ENCODE peak calls at places on chromosome 3, in five cellular contexts. M, R, U, Z and X are unnamed samples.
A peak's percentile ranks its signal among the peaks of the same experiment; 100 is the strongest.

GRCh38 chr3:25575001-25575400 is 89.7 kb downstream of the TOP2B start:
- DNase-seq in U (no peak), Z (no peak), M (no peak), R (no peak), X (no peak)

GRCh38 chr3:117016359-117016758 is 306.8 kb downstream of the TUSC7 start:
- DNase-seq in Z (no peak), M (no peak), R (no peak), U (peak; percentile 67), X (no peak)

GRCh38 chr3:52455283-52456168 is at the start of gene NISCH:
- DNase-seq in Z (peak; percentile 22), U (peak; percentile 93), M (peak; percentile 82), R (peak; percentile 67), X (peak; percentile 74)

GRCh38 chr3:31848921-31849320 is 132.1 kb downstream of the OSBPL10 start:
- DNase-seq in M (no peak), R (no peak), Z (no peak), U (no peak), X (no peak)

GRCh38 chr3:90007786-90008499 is 900.5 kb downstream of the EPHA3 start:
- DNase-seq in R (no peak), U (no peak), Z (no peak), M (no peak), X (peak; percentile 11)

GRCh38 chr3:61872077-61872706 is 310.8 kb downstream of the PTPRG start:
- DNase-seq in M (no peak), U (peak; percentile 80), Z (peak; percentile 24), R (no peak), X (no peak)

GRCh38 chr3:14481646-14482036 is 58.5 kb downstream of the GRIP2 start:
- DNase-seq in M (no peak), R (no peak), U (no peak), Z (no peak), X (no peak)

GRCh38 chr3:98188553-98188952 is 22.1 kb downstream of the OR5H15 start:
- DNase-seq in U (peak; percentile 75), Z (no peak), R (peak; percentile 0), M (peak; percentile 56), X (peak; percentile 5)

GRCh38 chr3:71726106-71726505 is 904 bp upstream of the EIF4E3 start:
- DNase-seq in M (no peak), R (no peak), U (no peak), Z (no peak), X (no peak)

GRCh38 chr3:103684956-103685355 is 1250.1 kb downstream of the ZPLD1 start:
- DNase-seq in Z (no peak), R (no peak), U (no peak), M (no peak), X (peak; percentile 94)

GRCh38 chr3:172199850-172200369 is 160.5 kb downstream of the FNDC3B start:
- DNase-seq in U (no peak), M (no peak), Z (no peak), R (no peak), X (no peak)

DNA sequence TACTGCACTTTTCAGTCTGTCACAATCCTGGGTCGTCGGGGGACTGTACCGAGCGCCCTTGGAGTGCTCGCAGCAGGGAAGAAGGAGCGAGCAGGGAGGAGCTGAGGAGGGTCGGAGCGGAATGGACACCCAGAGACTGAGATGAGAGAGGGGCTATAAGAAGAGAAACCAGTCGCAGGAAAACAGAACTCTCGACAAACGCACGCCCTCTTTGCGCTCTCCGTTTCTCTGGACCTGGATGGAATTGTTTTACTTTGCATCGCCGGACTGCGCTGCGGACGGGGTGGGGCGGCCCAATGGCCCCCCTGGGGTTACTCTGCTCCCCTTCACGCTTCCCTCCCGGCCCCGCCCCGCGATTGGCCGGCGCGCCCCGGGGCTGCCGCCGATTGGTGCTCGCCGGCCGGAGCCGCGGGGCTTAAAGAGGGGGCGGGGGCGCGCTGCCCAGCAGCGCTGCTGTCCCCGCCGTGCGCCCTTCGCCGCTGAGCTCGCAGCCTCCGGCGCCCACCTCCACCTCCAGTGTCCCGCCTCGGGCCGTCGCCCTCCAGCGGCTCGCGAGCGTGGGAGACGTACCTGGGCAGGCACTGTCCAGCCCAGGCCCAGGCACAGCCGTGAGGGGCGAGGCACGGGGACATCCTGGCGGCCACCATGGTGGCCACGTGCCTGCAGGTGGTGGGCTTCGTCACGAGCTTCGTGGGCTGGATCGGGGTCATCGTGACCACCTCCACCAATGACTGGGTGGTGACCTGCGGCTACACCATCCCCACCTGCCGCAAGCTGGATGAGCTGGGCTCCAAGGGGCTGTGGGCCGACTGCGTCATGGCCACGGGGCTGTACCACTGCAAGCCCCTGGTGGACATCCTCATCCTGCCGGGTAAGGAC is at the start of gene CLDN11:
- DNase-seq in U (peak; percentile 83), R (no peak), M (peak; percentile 66), Z (peak; percentile 24), X (peak; percentile 33)
- TF ChIP-seq EZH2 in U (peak; percentile 34), R (no peak), M (no peak), Z (no peak), X (no peak)

GRCh38 chr3:129610276-129610675 is 3.8 kb upstream of the PLXND1 start:
- DNase-seq in R (no peak), M (no peak), Z (no peak), U (no peak), X (no peak)
- H3K4me1 ChIP-seq in R (peaks cover 12% of the 10 kb centered on the region), M (peaks cover 3% of the 10 kb centered on the region), Z (peaks cover 58% of the 10 kb centered on the region), U (peaks cover 30% of the 10 kb centered on the region), X (peaks cover 19% of the 10 kb centered on the region)

DNA sequence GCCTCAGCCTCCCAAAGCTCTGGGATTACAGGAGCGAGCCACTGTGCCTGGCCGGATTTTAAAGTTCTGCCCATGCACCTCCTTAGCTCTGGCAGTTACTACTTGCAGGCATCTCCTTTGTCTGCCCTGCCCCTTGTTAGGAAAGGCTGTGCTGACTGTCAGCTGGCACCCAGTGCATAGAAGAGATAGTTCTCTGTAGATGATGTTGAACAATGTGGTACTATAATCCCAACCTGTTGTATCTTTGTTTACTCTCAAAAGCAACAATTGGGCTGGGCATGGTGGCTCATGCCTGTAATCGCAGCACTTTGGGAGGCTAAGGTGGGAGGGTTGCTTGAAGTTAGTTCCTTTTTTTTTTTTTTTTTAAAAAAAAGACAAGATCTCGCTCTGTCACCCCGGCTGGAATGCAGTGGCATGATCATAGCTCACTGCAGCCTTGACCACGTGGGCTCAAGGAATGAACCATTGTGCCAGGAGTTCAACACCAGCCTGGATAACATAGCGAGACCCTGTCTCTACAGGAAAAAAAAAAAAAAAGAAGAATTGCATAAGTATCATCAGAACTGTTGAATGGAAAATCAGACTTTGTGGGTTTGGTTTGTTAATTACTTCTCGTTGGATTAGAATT is 30.6 kb downstream of the FLNB start:
- DNase-seq in U (no peak), M (peak; percentile 37), Z (no peak), R (no peak), X (no peak)
- TF ChIP-seq EZH2 in U (no peak), M (no peak), Z (no peak), R (no peak), X (no peak)

DNA sequence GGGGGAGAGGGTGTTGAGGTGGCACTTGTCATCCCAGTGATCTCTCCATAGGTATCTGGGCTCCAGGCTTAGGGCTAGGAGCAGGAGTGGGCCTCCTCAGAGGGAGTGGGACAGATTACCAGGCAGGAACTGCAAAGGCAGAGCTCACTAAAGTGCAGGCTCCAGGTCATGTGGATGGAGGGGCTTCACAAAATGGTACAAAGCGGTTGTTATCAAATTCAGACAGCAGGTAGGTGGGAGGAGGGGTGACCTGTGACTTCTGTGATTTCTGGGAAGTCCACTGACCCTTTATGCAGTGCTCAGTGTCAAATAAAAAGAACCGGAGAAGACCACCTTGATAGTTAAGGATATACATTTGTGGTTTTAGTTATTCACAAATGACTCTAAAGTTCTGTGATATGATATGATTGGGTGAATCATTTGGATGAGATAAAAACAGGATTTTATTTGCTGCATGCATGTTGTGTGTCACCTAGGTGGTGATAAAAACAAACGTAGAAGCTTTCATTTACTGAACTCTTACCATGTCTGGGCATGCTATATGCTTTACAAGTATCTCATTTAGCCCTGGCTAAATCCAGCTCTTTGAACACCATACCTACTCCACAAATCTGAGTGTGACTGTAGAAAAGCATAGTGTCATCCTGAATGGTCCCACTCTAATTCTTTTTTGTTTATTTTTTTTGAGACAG is 20.2 kb downstream of the ST6GAL1 start:
- DNase-seq in Z (no peak), M (no peak), R (peak; percentile 48), U (no peak), X (no peak)
- H3K4me1 ChIP-seq in Z (peaks cover 5% of the 10 kb centered on the region), M (no peaks in the 10 kb centered on the region), R (peaks cover 25% of the 10 kb centered on the region), U (no peaks in the 10 kb centered on the region), X (no peaks in the 10 kb centered on the region)

GRCh38 chr3:56784452-56785001 is 17.2 kb downstream of the ARHGEF3 start:
- DNase-seq in M (no peak), U (no peak), Z (no peak), R (no peak), X (no peak)

GRCh38 chr3:56783644-56784451 is 17.9 kb downstream of the ARHGEF3 start:
- DNase-seq in R (peak; percentile 95), M (peak; percentile 97), U (no peak), Z (peak; percentile 89), X (no peak)

GRCh38 chr3:56781762-56782161 is 20.0 kb downstream of the ARHGEF3 start:
- DNase-seq in Z (no peak), M (no peak), R (no peak), U (no peak), X (no peak)

GRCh38 chr3:56782215-56782614 is 19.5 kb downstream of the ARHGEF3 start:
- DNase-seq in Z (no peak), U (no peak), M (no peak), R (no peak), X (no peak)

DNA sequence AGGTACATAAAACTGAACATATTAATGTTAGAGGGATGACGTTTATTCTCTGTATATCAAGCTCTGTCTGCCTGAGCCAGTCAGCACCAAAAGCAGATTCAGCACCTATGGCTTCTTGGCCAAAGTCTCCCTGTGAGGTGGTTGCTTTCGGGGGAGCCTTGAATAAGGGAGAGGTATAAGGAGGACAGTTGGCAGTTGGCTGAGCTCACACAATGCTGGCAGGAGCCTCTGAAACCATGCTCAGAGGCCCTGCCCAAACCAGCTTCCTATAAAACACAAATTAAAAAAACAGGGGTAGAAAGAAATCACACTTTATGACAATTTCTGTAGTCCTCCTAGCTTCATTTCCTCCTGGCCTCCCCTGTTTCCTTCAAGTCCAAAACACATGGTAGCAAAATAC is 18.8 kb downstream of the ARHGEF3 start:
- DNase-seq in U (no peak), Z (no peak), R (peak; percentile 9), M (no peak), X (no peak)
- TF ChIP-seq EZH2 in U (no peak), Z (no peak), R (no peak), M (no peak), X (no peak)

DNA sequence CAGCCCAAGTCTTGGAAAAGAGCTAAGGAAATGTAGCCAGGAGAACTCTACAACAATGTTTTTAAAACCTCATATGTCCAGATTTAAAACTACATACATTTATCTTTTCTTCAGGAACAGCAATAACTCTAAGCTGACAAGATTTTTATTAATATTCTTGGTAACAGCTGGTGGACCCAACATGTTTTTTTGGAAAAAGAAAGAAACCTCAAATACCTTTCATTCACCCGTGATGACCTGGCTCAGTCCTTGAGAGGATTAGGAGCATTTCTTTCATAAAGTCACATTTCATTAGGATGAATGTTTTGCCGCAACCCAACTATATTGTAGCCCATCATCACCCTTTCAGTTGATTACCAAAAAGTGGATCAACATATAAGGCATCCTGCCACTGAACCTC is 50.3 kb upstream of the CMSS1 start:
- DNase-seq in Z (peak; percentile 89), M (no peak), R (no peak), U (no peak), X (no peak)
- H3K4me1 ChIP-seq in Z (peaks cover 8% of the 10 kb centered on the region), M (no peaks in the 10 kb centered on the region), R (no peaks in the 10 kb centered on the region), U (no peaks in the 10 kb centered on the region), X (no peaks in the 10 kb centered on the region)